ENCODE peak calls at places on chromosomes 3 and 15, in ten cellular contexts. Y is heart left ventricle; N is psoas muscle; I is esophagus mucosa; G is left cardiac atrium; Z is heart right ventricle; H is stimulated activated naive CD8-positive, alpha-beta T cell treated with anti-CD3 and anti-CD28 coated beads, Interleukin-15, Interleukin-2, amounts not matched to agents 100 U/mL and 50 U/mL, for 24 hours; L is upper lobe of right lung; J is Right ventricle myocardium superior; B is natural killer cell treated with Interleukin-12 subunit alpha and Interleukin-12 subunit beta and Interleukin-15 and Interleukin-18, amount 100 ng/mL, for 72 hours. O is an unnamed sample.

GRCh38 chr3:14602804-14603644 is 48.5 kb upstream of the CCDC174 start:
- ATAC-seq in J (no peak), L (peak; percentile 64), N (peak; percentile 28), Z (no peak), Y (peak; percentile 26), B (peak; percentile 5), I (peak; percentile 29), G (peak; percentile 28), H (no peak), O (no peak)

GRCh38 chr3:187342255-187342654 is 25.9 kb upstream of the RTP4 start:
- ATAC-seq in I (no peak), L (no peak), H (no peak), J (no peak), G (no peak), Y (no peak), N (no peak), B (no peak), Z (no peak), O (no peak)

GRCh38 chr3:195696632-195697278 is 24.0 kb upstream of the MUC20 start:
- ATAC-seq in Z (no peak), J (peak; percentile 1), H (no peak), L (peak; percentile 38), I (peak; percentile 9), G (peak; percentile 5), N (no peak), Y (no peak), B (peak; percentile 10), O (peak; percentile 57)

GRCh38 chr15:98823012-98823458 is 174.7 kb downstream of the IGF1R start:
- ATAC-seq in G (peak; percentile 69), Y (peak; percentile 51), J (no peak), N (no peak), L (peak; percentile 81), H (no peak), B (peak; percentile 27), I (peak; percentile 73), Z (no peak), O (no peak)

GRCh38 chr15:69980311-69981059 is 117.2 kb downstream of the TLE3 start:
- ATAC-seq in H (no peak), I (peak; percentile 31), Y (no peak), Z (no peak), L (no peak), G (no peak), J (no peak), N (no peak), B (no peak), O (no peak)

GRCh38 chr3:184441202-184441900 is 61.5 kb downstream of the CHRD start:
- ATAC-seq in L (no peak), Z (no peak), J (no peak), I (no peak), G (no peak), B (no peak), Y (no peak), H (no peak), N (no peak), O (no peak)

GRCh38 chr3:23442598-23443383 is 239.7 kb downstream of the UBE2E2 start:
- ATAC-seq in B (peak; percentile 42), Z (no peak), H (peak; percentile 56), Y (no peak), I (no peak), J (no peak), L (peak; percentile 74), G (no peak), N (no peak), O (peak; percentile 77)

GRCh38 chr3:40291471-40291870 is 18.0 kb upstream of the EIF1B start:
- ATAC-seq in J (peak; percentile 20), L (no peak), B (no peak), I (no peak), Y (no peak), N (no peak), G (peak; percentile 27), H (no peak), Z (no peak), O (no peak)

GRCh38 chr15:63331456-63331855 is 50.2 kb downstream of the CA12 start:
- ATAC-seq in J (no peak), Z (no peak), I (peak; percentile 84), H (peak; percentile 73), L (no peak), G (no peak), N (no peak), Y (no peak), B (peak; percentile 67), O (no peak)

GRCh38 chr15:66845266-66845785 is 143.3 kb downstream of the SMAD6 start:
- ATAC-seq in H (no peak), Z (no peak), Y (no peak), J (no peak), I (no peak), G (no peak), N (no peak), L (no peak), B (no peak), O (no peak)

GRCh38 chr15:85421116-85421925 is 40.9 kb downstream of the AKAP13 start:
- ATAC-seq in H (peak; percentile 42), G (peak; percentile 72), Z (peak; percentile 26), B (no peak), I (no peak), N (peak; percentile 57), L (peak; percentile 34), Y (peak; percentile 72), J (peak; percentile 64), O (no peak)

GRCh38 chr3:66297260-66297863 is 76.6 kb downstream of the SLC25A26 start:
- ATAC-seq in Y (peak; percentile 57), Z (no peak), B (no peak), L (no peak), G (peak; percentile 19), H (no peak), N (no peak), J (no peak), I (no peak), O (no peak)

GRCh38 chr15:76962337-76963013 is 30.9 kb downstream of the RCN2 start:
- ATAC-seq in L (no peak), B (no peak), J (no peak), H (no peak), Y (no peak), Z (no peak), N (no peak), G (no peak), I (no peak), O (peak; percentile 94)

GRCh38 chr15:31001702-31002101 is 10.3 kb upstream of the MTMR10 start:
- ATAC-seq in Y (no peak), N (no peak), I (no peak), B (no peak), H (no peak), G (no peak), J (no peak), L (no peak), Z (no peak), O (no peak)

GRCh38 chr3:167991213-167991612 is 104.5 kb downstream of the GOLIM4 start:
- ATAC-seq in B (no peak), J (no peak), I (no peak), N (no peak), H (no peak), G (no peak), L (no peak), Y (no peak), Z (no peak), O (no peak)

GRCh38 chr15:66084704-66085103 is 168.8 kb downstream of the MEGF11 start:
- ATAC-seq in L (no peak), N (no peak), I (no peak), B (no peak), Y (no peak), J (no peak), G (no peak), H (no peak), Z (no peak), O (no peak)

GRCh38 chr15:70113304-70113700 is 15.6 kb upstream of the TLE3 start:
- ATAC-seq in L (peak; percentile 88), Z (no peak), G (peak; percentile 29), I (peak; percentile 9), B (no peak), Y (peak; percentile 19), J (peak; percentile 13), N (no peak), H (peak; percentile 9), O (peak; percentile 21)

GRCh38 chr15:81362790-81363189 is 11.2 kb downstream of the TMC3 start:
- ATAC-seq in J (no peak), B (no peak), Y (no peak), H (no peak), G (peak; percentile 19), Z (no peak), N (no peak), I (no peak), L (no peak), O (no peak)

GRCh38 chr3:52343946-52344600 is 28.0 kb downstream of the DNAH1 start:
- ATAC-seq in J (no peak), G (no peak), L (no peak), H (no peak), Z (no peak), Y (no peak), B (no peak), I (no peak), N (no peak), O (no peak)

GRCh38 chr15:79811406-79812405 is 85.1 kb downstream of the MTHFS start:
- ATAC-seq in G (peak; percentile 90), N (peak; percentile 82), L (peak; percentile 72), H (no peak), J (peak; percentile 94), Z (peak; percentile 79), B (no peak), I (no peak), Y (peak; percentile 96), O (no peak)

GRCh38 chr3:127735767-127736693 is 63.3 kb downstream of the ABTB1 start:
- ATAC-seq in Z (peak; percentile 39), B (no peak), G (peak; percentile 67), H (no peak), J (peak; percentile 47), Y (peak; percentile 60), N (peak; percentile 40), I (peak; percentile 52), L (peak; percentile 17), O (peak; percentile 90)

GRCh38 chr3:57691411-57692133 is 1.3 kb downstream of the DENND6A start:
- ATAC-seq in H (peak; percentile 10), L (no peak), J (no peak), Y (no peak), G (no peak), N (no peak), B (no peak), I (no peak), Z (no peak), O (no peak)

GRCh38 chr15:32888221-32888761 is 170.5 kb downstream of the GREM1 start:
- ATAC-seq in L (no peak), G (no peak), Y (no peak), J (no peak), I (no peak), Z (no peak), B (no peak), H (no peak), N (no peak), O (no peak)

GRCh38 chr15:62278534-62278933 is 113.4 kb upstream of the C2CD4B start:
- ATAC-seq in L (no peak), I (no peak), N (no peak), G (no peak), Z (no peak), J (no peak), H (no peak), Y (no peak), B (no peak), O (no peak)

GRCh38 chr3:179750720-179751328 is 98.0 kb downstream of the USP13 start:
- ATAC-seq in H (no peak), J (no peak), G (no peak), N (no peak), Z (no peak), L (peak; percentile 45), I (no peak), B (no peak), Y (no peak), O (no peak)

GRCh38 chr3:187403768-187404270 is 35.6 kb downstream of the RTP4 start:
- ATAC-seq in G (peak; percentile 98), H (no peak), N (peak; percentile 57), L (peak; percentile 37), Z (no peak), I (peak; percentile 95), Y (peak; percentile 94), B (no peak), J (no peak), O (no peak)

GRCh38 chr3:13022348-13023250 is 50.6 kb downstream of the IQSEC1 start:
- ATAC-seq in N (peak; percentile 35), I (peak; percentile 47), Z (peak; percentile 68), H (no peak), J (peak; percentile 70), L (no peak), Y (peak; percentile 76), G (peak; percentile 84), B (no peak), O (peak; percentile 70)

GRCh38 chr3:127975153-127975552 is 60.1 kb downstream of the KBTBD12 start:
- ATAC-seq in J (no peak), H (no peak), L (no peak), N (no peak), I (no peak), Z (no peak), B (peak; percentile 27), G (no peak), Y (peak; percentile 35), O (no peak)

O was measured in stimulated activated memory B cell treated with anti-CD40 and anti-IgM and Interleukin-4, amounts not matched to agents 10 μg/mL and 1 μg/mL and 100 μg/mL, for 72 hours.